ENCODE peak calls at places on chromosomes 2 and 18, in nine cellular contexts. I, G, R, J, B, U, A, H and X are unnamed samples.

GRCh38 chr2:80489718-80490117 is 185.2 kb upstream of the LRRTM1 start:
- DNase-seq in B (no peak), G (peak), U (no peak), I (no peak), R (peak), J (no peak), A (peak), H (peak), X (no peak)

GRCh38 chr18:11658989-11659388 is 30.1 kb upstream of the GNAL start:
- DNase-seq in B (no peak), U (no peak), G (no peak), R (peak), A (no peak), J (no peak), H (no peak), I (no peak), X (no peak)

GRCh38 chr18:2102022-2102421 is 469.3 kb downstream of the METTL4 start:
- DNase-seq in H (no peak), B (no peak), G (no peak), R (no peak), I (no peak), U (no peak), J (no peak), A (no peak), X (no peak)

GRCh38 chr18:38545071-38545470 is 979.5 kb upstream of the CELF4 start:
- DNase-seq in U (no peak), I (no peak), A (peak), B (no peak), R (peak), J (no peak), G (peak), H (no peak), X (no peak)

GRCh38 chr2:107412209-107412904 is 414.3 kb upstream of the RGPD4 start:
- DNase-seq in I (peak), B (no peak), R (no peak), U (no peak), H (peak), J (no peak), A (peak), G (peak), X (no peak)

GRCh38 chr2:149739171-149739879 is 151.8 kb upstream of the MMADHC start:
- DNase-seq in B (no peak), J (no peak), R (no peak), H (no peak), A (no peak), U (no peak), G (no peak), I (no peak), X (no peak)

GRCh38 chr18:79857082-79857661 is 59.4 kb downstream of the KCNG2 start:
- DNase-seq in A (peak), U (peak), G (peak), R (no peak), J (peak), B (no peak), I (no peak), H (peak), X (no peak)

GRCh38 chr2:1546023-1546591 is 132.8 kb downstream of the TPO start:
- DNase-seq in U (peak), A (peak), J (no peak), G (peak), R (peak), H (peak), I (peak), B (no peak), X (peak)

GRCh38 chr2:21411796-21412195 is 288.0 kb downstream of the TDRD15 start:
- DNase-seq in R (no peak), J (no peak), H (no peak), I (no peak), A (no peak), U (no peak), G (no peak), B (no peak), X (no peak)

GRCh38 chr2:46701152-46701551 is 214.5 kb downstream of the MCFD2 start:
- DNase-seq in R (peak), J (no peak), U (no peak), H (peak), G (peak), A (peak), I (no peak), B (no peak), X (no peak)

GRCh38 chr2:218319813-218320360 is 27.6 kb upstream of the TMBIM1 start:
- DNase-seq in U (no peak), B (no peak), H (no peak), G (peak), J (no peak), A (no peak), R (no peak), I (no peak), X (no peak)

GRCh38 chr2:117379928-117380327 is 434.6 kb upstream of the DDX18 start:
- DNase-seq in A (no peak), J (no peak), R (no peak), I (no peak), H (no peak), B (no peak), G (no peak), U (no peak), X (no peak)

GRCh38 chr2:19465965-19466364 is 107.5 kb upstream of the OSR1 start:
- DNase-seq in A (no peak), G (no peak), I (no peak), H (no peak), U (no peak), R (no peak), B (no peak), J (no peak), X (no peak)

GRCh38 chr18:76697441-76697901 is 124.9 kb upstream of the ZNF236 start:
- DNase-seq in G (peak), A (peak), I (no peak), J (no peak), U (no peak), H (peak), R (no peak), B (no peak), X (no peak)

GRCh38 chr2:58640042-58640441 is 398.9 kb upstream of the FANCL start:
- DNase-seq in H (no peak), G (no peak), I (no peak), A (no peak), J (no peak), R (no peak), B (no peak), U (no peak), X (no peak)

DNA sequence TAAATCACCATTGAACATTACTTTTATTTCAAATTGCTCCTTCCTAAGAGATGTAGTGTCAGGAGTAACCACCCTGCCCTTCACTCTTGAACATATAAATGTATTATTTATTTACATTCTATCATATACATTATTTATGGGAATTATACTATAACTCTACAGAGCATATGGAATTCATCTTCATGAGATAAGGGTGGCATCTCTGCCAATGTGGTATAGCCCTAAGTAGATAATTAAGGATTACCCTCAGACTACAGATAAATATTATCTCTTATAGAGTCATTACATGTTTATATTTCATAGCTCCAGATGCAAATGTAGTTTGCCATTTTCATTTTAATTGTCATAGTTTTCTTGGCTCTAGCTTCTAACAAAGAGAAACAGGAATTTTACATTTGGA is 17.3 kb downstream of the MEIS1 start:
- DNase-seq in H (no peak), J (no peak), I (no peak), G (no peak), A (no peak), R (no peak), B (no peak), U (no peak), X (no peak)
- TF ChIP-seq CTCF in H (no peak), J (no peak), I (no peak), G (no peak), A (no peak), R (no peak), B (no peak), U (no peak), X (no peak)

DNA sequence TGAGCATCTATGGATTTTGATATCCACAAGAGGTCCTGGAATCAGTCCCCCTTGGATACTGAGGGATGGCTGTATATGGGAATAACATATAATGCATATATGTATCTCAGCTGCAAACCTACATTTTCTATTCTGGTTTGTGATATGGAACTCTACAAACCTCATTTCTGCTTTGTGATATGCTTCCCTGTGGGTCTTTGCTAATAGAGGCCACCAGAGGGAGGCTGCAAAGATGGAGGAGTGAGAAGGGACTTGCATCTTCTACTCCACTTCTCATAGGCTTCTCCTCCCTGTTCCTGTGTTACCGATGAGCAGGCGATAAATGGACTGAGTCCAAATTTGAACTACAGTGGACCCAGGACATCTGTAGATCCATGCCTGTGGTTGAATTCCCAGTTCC is 37.8 kb downstream of the ARID5A start:
- DNase-seq in A (no peak), H (no peak), B (no peak), J (no peak), G (no peak), I (no peak), R (no peak), U (no peak), X (no peak)
- TF ChIP-seq CTCF in A (peak), H (no peak), B (peak), J (peak), G (peak), I (no peak), R (peak), U (no peak), X (no peak)

DNA sequence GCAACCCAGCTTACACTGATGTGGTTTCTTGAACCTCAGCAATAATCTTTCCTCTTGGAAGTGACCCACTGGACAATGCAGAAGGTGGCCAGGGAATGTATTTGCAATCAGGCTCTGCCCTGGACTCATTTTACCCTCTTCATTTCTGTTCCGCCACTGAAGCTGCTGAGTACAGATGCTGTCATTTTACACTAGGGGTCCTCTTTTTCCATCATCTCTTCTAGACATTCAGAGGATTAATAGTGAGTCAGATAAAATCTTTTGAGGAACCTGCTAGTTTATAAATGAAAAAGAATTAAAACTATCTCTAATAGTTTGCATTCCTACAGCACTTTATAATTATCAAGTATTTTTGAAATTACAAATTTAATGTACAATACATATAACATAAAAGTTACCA is 87.9 kb upstream of the PNPT1 start:
- DNase-seq in U (no peak), J (no peak), A (no peak), I (no peak), B (no peak), G (no peak), H (no peak), R (no peak), X (no peak)
- TF ChIP-seq CTCF in U (no peak), J (no peak), A (no peak), I (no peak), B (no peak), G (no peak), H (peak), R (peak), X (no peak)

GRCh38 chr2:124066776-124067175 is 41.7 kb downstream of the CNTNAP5 start:
- DNase-seq in H (no peak), I (no peak), R (no peak), A (no peak), B (no peak), U (no peak), J (no peak), G (no peak), X (no peak)
- TF ChIP-seq CTCF in H (no peak), I (no peak), R (no peak), A (no peak), B (no peak), U (no peak), J (no peak), G (no peak), X (no peak)

GRCh38 chr18:63679820-63680606 is 18.3 kb upstream of the SERPINB3 start:
- DNase-seq in G (no peak), U (no peak), J (no peak), H (no peak), I (no peak), A (peak), R (no peak), B (no peak), X (no peak)

GRCh38 chr18:63681449-63682381 is 20.0 kb upstream of the SERPINB3 start:
- DNase-seq in I (no peak), R (peak), J (no peak), A (no peak), B (no peak), H (no peak), U (no peak), G (no peak), X (no peak)

GRCh38 chr18:63677490-63678225 is 16.0 kb upstream of the SERPINB3 start:
- DNase-seq in A (peak), I (no peak), R (peak), U (no peak), J (no peak), G (no peak), B (no peak), H (peak), X (no peak)

GRCh38 chr18:63676927-63677326 is 15.2 kb upstream of the SERPINB3 start:
- DNase-seq in H (no peak), I (no peak), B (no peak), A (no peak), J (no peak), G (no peak), R (no peak), U (no peak), X (no peak)

DNA sequence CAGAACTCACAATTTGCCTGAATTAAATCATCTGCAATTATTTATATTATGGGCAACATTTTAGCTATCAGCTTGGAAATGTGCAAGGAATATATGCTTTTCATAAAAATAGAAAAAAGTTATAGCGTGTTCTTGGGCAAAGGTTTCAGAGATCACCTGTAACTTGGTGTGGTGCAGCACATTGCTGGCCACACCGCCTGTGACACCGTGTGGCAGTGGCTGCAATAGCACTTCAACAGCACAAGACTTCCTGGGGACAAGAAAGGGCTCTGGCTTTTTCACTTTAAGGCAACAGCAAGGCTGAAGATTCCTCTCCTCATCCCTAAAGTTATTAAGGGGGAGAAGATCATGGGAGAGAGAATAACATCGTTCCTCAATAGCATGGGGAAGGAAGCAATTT is 14.8 kb upstream of the SERPINB3 start:
- DNase-seq in A (no peak), J (no peak), H (no peak), R (peak), U (no peak), G (no peak), I (no peak), B (no peak), X (no peak)
- TF ChIP-seq CTCF in A (no peak), J (no peak), H (peak), R (peak), U (no peak), G (no peak), I (no peak), B (peak), X (peak)

GRCh38 chr2:138671566-138671965 is 108.6 kb downstream of the NXPH2 start:
- DNase-seq in J (no peak), I (no peak), A (no peak), R (no peak), B (no peak), H (no peak), U (no peak), G (no peak), X (no peak)

GRCh38 chr2:138676654-138677053 is 103.5 kb downstream of the NXPH2 start:
- DNase-seq in J (no peak), I (no peak), G (no peak), U (no peak), B (no peak), A (no peak), R (peak), H (no peak), X (no peak)

GRCh38 chr2:138677179-138677578 is 103.0 kb downstream of the NXPH2 start:
- DNase-seq in G (no peak), U (no peak), A (no peak), H (no peak), B (no peak), J (no peak), I (no peak), R (no peak), X (no peak)
- TF ChIP-seq CTCF in G (no peak), U (no peak), A (no peak), H (no peak), B (no peak), J (no peak), I (no peak), R (no peak), X (no peak)

DNA sequence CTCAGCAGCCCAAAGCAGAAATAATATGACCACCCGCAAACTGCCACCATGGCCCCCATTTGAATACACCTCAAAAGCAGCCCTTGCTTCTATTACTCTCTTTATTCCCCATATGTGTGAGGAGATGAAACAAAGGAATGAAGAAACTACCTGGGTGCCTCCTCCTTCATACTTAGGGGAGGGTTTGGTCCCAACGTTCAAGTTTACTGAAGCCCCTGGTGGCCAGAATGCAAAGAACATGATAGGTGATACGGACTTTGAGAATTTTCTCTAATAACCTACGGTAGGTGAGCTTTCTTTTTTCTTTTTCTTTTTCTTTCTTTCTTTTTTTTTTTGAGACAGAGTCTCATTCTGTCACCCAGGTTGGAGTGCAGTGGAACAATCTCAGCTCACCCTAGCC is 110.3 kb upstream of the FBXO11 start:
- DNase-seq in I (no peak), G (no peak), R (peak), J (no peak), U (no peak), H (no peak), B (no peak), A (no peak), X (no peak)
- TF ChIP-seq CTCF in I (no peak), G (peak), R (peak), J (peak), U (no peak), H (peak), B (no peak), A (peak), X (no peak)